ENCODE peak calls at places on chromosomes 16 and 17, in ten cellular contexts. One of them, this sample, is unnamed.

GRCh38 chr16:31414706-31415105 is 13.5 kb downstream of the COX6A2 start:
- DNase-seq in iris pigment epithelial cell: no peak
- DNase-seq in stimulated activated CD4-positive, alpha-beta T cell treated with anti-CD3 and anti-CD28 coated beads, Interleukin-2, amount 100 ng/mL, for 48 hours: no peak
- DNase-seq in EL: no peak
- DNase-seq in activated naive CD4-positive, alpha-beta T cell treated with anti-CD3 and anti-CD28 coated beads, Interleukin-2, amount 50 U/mL, for 16 hours: no peak
- DNase-seq in GM04503: no peak
- DNase-seq in PC-9: no peak
- DNase-seq in RCC 7860: no peak
- DNase-seq in left cardiac atrium: no peak
- DNase-seq in anterior cingulate cortex: no peak
- DNase-seq in this sample: no peak

GRCh38 chr17:41814195-41814594 is 1.4 kb downstream of the FKBP10 start:
- DNase-seq in stimulated activated CD4-positive, alpha-beta T cell treated with anti-CD3 and anti-CD28 coated beads, Interleukin-2, amount 100 ng/mL, for 48 hours: no peak
- DNase-seq in iris pigment epithelial cell: peak
- DNase-seq in activated naive CD4-positive, alpha-beta T cell treated with anti-CD3 and anti-CD28 coated beads, Interleukin-2, amount 50 U/mL, for 16 hours: no peak
- DNase-seq in EL: peak
- DNase-seq in RCC 7860: peak
- DNase-seq in anterior cingulate cortex: no peak
- DNase-seq in PC-9: no peak
- DNase-seq in left cardiac atrium: no peak
- DNase-seq in GM04503: no peak
- DNase-seq in this sample: no peak

GRCh38 chr16:31438414-31438813 is 4.2 kb downstream of the ZNF843 start:
- DNase-seq in activated naive CD4-positive, alpha-beta T cell treated with anti-CD3 and anti-CD28 coated beads, Interleukin-2, amount 50 U/mL, for 16 hours: no peak
- DNase-seq in anterior cingulate cortex: no peak
- DNase-seq in RCC 7860: no peak
- DNase-seq in PC-9: no peak
- DNase-seq in GM04503: no peak
- DNase-seq in iris pigment epithelial cell: no peak
- DNase-seq in stimulated activated CD4-positive, alpha-beta T cell treated with anti-CD3 and anti-CD28 coated beads, Interleukin-2, amount 100 ng/mL, for 48 hours: no peak
- DNase-seq in EL: no peak
- DNase-seq in left cardiac atrium: no peak
- DNase-seq in this sample: no peak

GRCh38 chr16:69894675-69895074 is 56.5 kb upstream of the CLEC18A start:
- DNase-seq in GM04503: no peak
- DNase-seq in iris pigment epithelial cell: no peak
- DNase-seq in left cardiac atrium: no peak
- DNase-seq in RCC 7860: no peak
- DNase-seq in stimulated activated CD4-positive, alpha-beta T cell treated with anti-CD3 and anti-CD28 coated beads, Interleukin-2, amount 100 ng/mL, for 48 hours: no peak
- DNase-seq in EL: no peak
- DNase-seq in anterior cingulate cortex: peak
- DNase-seq in PC-9: no peak
- DNase-seq in activated naive CD4-positive, alpha-beta T cell treated with anti-CD3 and anti-CD28 coated beads, Interleukin-2, amount 50 U/mL, for 16 hours: no peak
- DNase-seq in this sample: no peak

GRCh38 chr17:73304971-73305786 is 6.6 kb downstream of the CDC42EP4 start:
- DNase-seq in stimulated activated CD4-positive, alpha-beta T cell treated with anti-CD3 and anti-CD28 coated beads, Interleukin-2, amount 100 ng/mL, for 48 hours: no peak
- DNase-seq in activated naive CD4-positive, alpha-beta T cell treated with anti-CD3 and anti-CD28 coated beads, Interleukin-2, amount 50 U/mL, for 16 hours: no peak
- DNase-seq in PC-9: peak
- DNase-seq in RCC 7860: peak
- DNase-seq in left cardiac atrium: peak
- DNase-seq in EL: peak
- DNase-seq in GM04503: peak
- DNase-seq in iris pigment epithelial cell: peak
- DNase-seq in anterior cingulate cortex: no peak
- DNase-seq in this sample: no peak

GRCh38 chr16:72043058-72043457 is 11.2 kb upstream of the HP start:
- DNase-seq in activated naive CD4-positive, alpha-beta T cell treated with anti-CD3 and anti-CD28 coated beads, Interleukin-2, amount 50 U/mL, for 16 hours: no peak
- DNase-seq in iris pigment epithelial cell: no peak
- DNase-seq in anterior cingulate cortex: no peak
- DNase-seq in GM04503: no peak
- DNase-seq in left cardiac atrium: no peak
- DNase-seq in RCC 7860: no peak
- DNase-seq in stimulated activated CD4-positive, alpha-beta T cell treated with anti-CD3 and anti-CD28 coated beads, Interleukin-2, amount 100 ng/mL, for 48 hours: no peak
- DNase-seq in EL: no peak
- DNase-seq in PC-9: no peak
- DNase-seq in this sample: no peak

GRCh38 chr17:81961554-81962498 is 839 bp upstream of the NOTUM start:
- DNase-seq in anterior cingulate cortex: no peak
- DNase-seq in left cardiac atrium: no peak
- DNase-seq in EL: no peak
- DNase-seq in GM04503: no peak
- DNase-seq in iris pigment epithelial cell: no peak
- DNase-seq in activated naive CD4-positive, alpha-beta T cell treated with anti-CD3 and anti-CD28 coated beads, Interleukin-2, amount 50 U/mL, for 16 hours: no peak
- DNase-seq in RCC 7860: no peak
- DNase-seq in stimulated activated CD4-positive, alpha-beta T cell treated with anti-CD3 and anti-CD28 coated beads, Interleukin-2, amount 100 ng/mL, for 48 hours: no peak
- DNase-seq in PC-9: no peak
- DNase-seq in this sample: peak

GRCh38 chr16:64150193-64150592 is 971.7 kb downstream of the CDH11 start:
- DNase-seq in stimulated activated CD4-positive, alpha-beta T cell treated with anti-CD3 and anti-CD28 coated beads, Interleukin-2, amount 100 ng/mL, for 48 hours: no peak
- DNase-seq in activated naive CD4-positive, alpha-beta T cell treated with anti-CD3 and anti-CD28 coated beads, Interleukin-2, amount 50 U/mL, for 16 hours: no peak
- DNase-seq in RCC 7860: no peak
- DNase-seq in PC-9: no peak
- DNase-seq in anterior cingulate cortex: no peak
- DNase-seq in EL: no peak
- DNase-seq in left cardiac atrium: no peak
- DNase-seq in GM04503: no peak
- DNase-seq in iris pigment epithelial cell: peak
- DNase-seq in this sample: no peak

GRCh38 chr16:1044515-1045362 is 27.8 kb upstream of the SSTR5 start:
- DNase-seq in EL: no peak
- DNase-seq in activated naive CD4-positive, alpha-beta T cell treated with anti-CD3 and anti-CD28 coated beads, Interleukin-2, amount 50 U/mL, for 16 hours: no peak
- DNase-seq in RCC 7860: no peak
- DNase-seq in iris pigment epithelial cell: no peak
- DNase-seq in left cardiac atrium: no peak
- DNase-seq in anterior cingulate cortex: no peak
- DNase-seq in PC-9: no peak
- DNase-seq in GM04503: no peak
- DNase-seq in stimulated activated CD4-positive, alpha-beta T cell treated with anti-CD3 and anti-CD28 coated beads, Interleukin-2, amount 100 ng/mL, for 48 hours: no peak
- DNase-seq in this sample: no peak

GRCh38 chr17:7834554-7834890 is 505 bp downstream of the KDM6B start:
- DNase-seq in stimulated activated CD4-positive, alpha-beta T cell treated with anti-CD3 and anti-CD28 coated beads, Interleukin-2, amount 100 ng/mL, for 48 hours: no peak
- DNase-seq in anterior cingulate cortex: no peak
- DNase-seq in EL: no peak
- DNase-seq in GM04503: no peak
- DNase-seq in left cardiac atrium: peak
- DNase-seq in RCC 7860: no peak
- DNase-seq in PC-9: no peak
- DNase-seq in iris pigment epithelial cell: peak
- DNase-seq in activated naive CD4-positive, alpha-beta T cell treated with anti-CD3 and anti-CD28 coated beads, Interleukin-2, amount 50 U/mL, for 16 hours: no peak
- DNase-seq in this sample: no peak

GRCh38 chr16:15461376-15461775 is 27.0 kb downstream of the BMERB1 start:
- DNase-seq in activated naive CD4-positive, alpha-beta T cell treated with anti-CD3 and anti-CD28 coated beads, Interleukin-2, amount 50 U/mL, for 16 hours: no peak
- DNase-seq in EL: no peak
- DNase-seq in iris pigment epithelial cell: no peak
- DNase-seq in stimulated activated CD4-positive, alpha-beta T cell treated with anti-CD3 and anti-CD28 coated beads, Interleukin-2, amount 100 ng/mL, for 48 hours: no peak
- DNase-seq in anterior cingulate cortex: no peak
- DNase-seq in GM04503: no peak
- DNase-seq in left cardiac atrium: no peak
- DNase-seq in RCC 7860: no peak
- DNase-seq in PC-9: no peak
- DNase-seq in this sample: no peak

GRCh38 chr17:56808503-56808902 is 25.2 kb downstream of the C17orf67 start:
- DNase-seq in left cardiac atrium: no peak
- DNase-seq in EL: no peak
- DNase-seq in activated naive CD4-positive, alpha-beta T cell treated with anti-CD3 and anti-CD28 coated beads, Interleukin-2, amount 50 U/mL, for 16 hours: no peak
- DNase-seq in anterior cingulate cortex: no peak
- DNase-seq in iris pigment epithelial cell: no peak
- DNase-seq in PC-9: no peak
- DNase-seq in stimulated activated CD4-positive, alpha-beta T cell treated with anti-CD3 and anti-CD28 coated beads, Interleukin-2, amount 100 ng/mL, for 48 hours: no peak
- DNase-seq in GM04503: no peak
- DNase-seq in RCC 7860: no peak
- DNase-seq in this sample: no peak

GRCh38 chr16:84554627-84555328 is 50.3 kb upstream of the MEAK7 start:
- DNase-seq in activated naive CD4-positive, alpha-beta T cell treated with anti-CD3 and anti-CD28 coated beads, Interleukin-2, amount 50 U/mL, for 16 hours: no peak
- DNase-seq in PC-9: no peak
- DNase-seq in GM04503: no peak
- DNase-seq in left cardiac atrium: no peak
- DNase-seq in EL: no peak
- DNase-seq in RCC 7860: no peak
- DNase-seq in anterior cingulate cortex: no peak
- DNase-seq in iris pigment epithelial cell: no peak
- DNase-seq in stimulated activated CD4-positive, alpha-beta T cell treated with anti-CD3 and anti-CD28 coated beads, Interleukin-2, amount 100 ng/mL, for 48 hours: no peak
- DNase-seq in this sample: no peak

GRCh38 chr17:14011740-14012405 is 57.4 kb upstream of the COX10 start:
- DNase-seq in PC-9: no peak
- DNase-seq in stimulated activated CD4-positive, alpha-beta T cell treated with anti-CD3 and anti-CD28 coated beads, Interleukin-2, amount 100 ng/mL, for 48 hours: no peak
- DNase-seq in iris pigment epithelial cell: no peak
- DNase-seq in RCC 7860: no peak
- DNase-seq in anterior cingulate cortex: no peak
- DNase-seq in EL: no peak
- DNase-seq in activated naive CD4-positive, alpha-beta T cell treated with anti-CD3 and anti-CD28 coated beads, Interleukin-2, amount 50 U/mL, for 16 hours: no peak
- DNase-seq in left cardiac atrium: no peak
- DNase-seq in GM04503: no peak
- DNase-seq in this sample: no peak

GRCh38 chr17:78128616-78129384 is at the start of gene TMC6:
- DNase-seq in EL: peak
- DNase-seq in left cardiac atrium: peak
- DNase-seq in PC-9: peak
- DNase-seq in iris pigment epithelial cell: no peak
- DNase-seq in RCC 7860: no peak
- DNase-seq in activated naive CD4-positive, alpha-beta T cell treated with anti-CD3 and anti-CD28 coated beads, Interleukin-2, amount 50 U/mL, for 16 hours: peak
- DNase-seq in anterior cingulate cortex: peak
- DNase-seq in GM04503: no peak
- DNase-seq in stimulated activated CD4-positive, alpha-beta T cell treated with anti-CD3 and anti-CD28 coated beads, Interleukin-2, amount 100 ng/mL, for 48 hours: peak
- DNase-seq in this sample: no peak

GRCh38 chr17:28974451-28974850 is 23.1 kb upstream of the PHF12 start:
- DNase-seq in stimulated activated CD4-positive, alpha-beta T cell treated with anti-CD3 and anti-CD28 coated beads, Interleukin-2, amount 100 ng/mL, for 48 hours: no peak
- DNase-seq in GM04503: no peak
- DNase-seq in iris pigment epithelial cell: no peak
- DNase-seq in RCC 7860: no peak
- DNase-seq in PC-9: no peak
- DNase-seq in activated naive CD4-positive, alpha-beta T cell treated with anti-CD3 and anti-CD28 coated beads, Interleukin-2, amount 50 U/mL, for 16 hours: no peak
- DNase-seq in anterior cingulate cortex: no peak
- DNase-seq in EL: no peak
- DNase-seq in left cardiac atrium: no peak
- DNase-seq in this sample: no peak

GRCh38 chr16:12667909-12668308 is 135.8 kb downstream of the CPPED1 start:
- DNase-seq in anterior cingulate cortex: no peak
- DNase-seq in iris pigment epithelial cell: no peak
- DNase-seq in stimulated activated CD4-positive, alpha-beta T cell treated with anti-CD3 and anti-CD28 coated beads, Interleukin-2, amount 100 ng/mL, for 48 hours: no peak
- DNase-seq in RCC 7860: no peak
- DNase-seq in PC-9: no peak
- DNase-seq in activated naive CD4-positive, alpha-beta T cell treated with anti-CD3 and anti-CD28 coated beads, Interleukin-2, amount 50 U/mL, for 16 hours: no peak
- DNase-seq in left cardiac atrium: no peak
- DNase-seq in GM04503: no peak
- DNase-seq in EL: no peak
- DNase-seq in this sample: no peak

GRCh38 chr17:6711681-6712057 is 1.5 kb downstream of the SLC13A5 start:
- DNase-seq in activated naive CD4-positive, alpha-beta T cell treated with anti-CD3 and anti-CD28 coated beads, Interleukin-2, amount 50 U/mL, for 16 hours: no peak
- DNase-seq in left cardiac atrium: no peak
- DNase-seq in stimulated activated CD4-positive, alpha-beta T cell treated with anti-CD3 and anti-CD28 coated beads, Interleukin-2, amount 100 ng/mL, for 48 hours: no peak
- DNase-seq in PC-9: no peak
- DNase-seq in GM04503: no peak
- DNase-seq in RCC 7860: no peak
- DNase-seq in iris pigment epithelial cell: no peak
- DNase-seq in EL: no peak
- DNase-seq in anterior cingulate cortex: no peak
- DNase-seq in this sample: no peak

GRCh38 chr16:67653131-67654068 is 6.7 kb downstream of the ACD start:
- DNase-seq in GM04503: no peak
- DNase-seq in activated naive CD4-positive, alpha-beta T cell treated with anti-CD3 and anti-CD28 coated beads, Interleukin-2, amount 50 U/mL, for 16 hours: no peak
- DNase-seq in RCC 7860: peak
- DNase-seq in stimulated activated CD4-positive, alpha-beta T cell treated with anti-CD3 and anti-CD28 coated beads, Interleukin-2, amount 100 ng/mL, for 48 hours: no peak
- DNase-seq in anterior cingulate cortex: peak
- DNase-seq in PC-9: no peak
- DNase-seq in iris pigment epithelial cell: no peak
- DNase-seq in left cardiac atrium: no peak
- DNase-seq in EL: peak
- DNase-seq in this sample: peak

GRCh38 chr17:62882284-62882683 is 74.2 kb upstream of the MARCHF10 start:
- DNase-seq in EL: no peak
- DNase-seq in anterior cingulate cortex: no peak
- DNase-seq in activated naive CD4-positive, alpha-beta T cell treated with anti-CD3 and anti-CD28 coated beads, Interleukin-2, amount 50 U/mL, for 16 hours: no peak
- DNase-seq in GM04503: no peak
- DNase-seq in PC-9: no peak
- DNase-seq in left cardiac atrium: no peak
- DNase-seq in stimulated activated CD4-positive, alpha-beta T cell treated with anti-CD3 and anti-CD28 coated beads, Interleukin-2, amount 100 ng/mL, for 48 hours: no peak
- DNase-seq in RCC 7860: no peak
- DNase-seq in iris pigment epithelial cell: no peak
- DNase-seq in this sample: no peak

GRCh38 chr17:64773836-64774761 is 112.0 kb upstream of the SMURF2 start:
- DNase-seq in activated naive CD4-positive, alpha-beta T cell treated with anti-CD3 and anti-CD28 coated beads, Interleukin-2, amount 50 U/mL, for 16 hours: no peak
- DNase-seq in stimulated activated CD4-positive, alpha-beta T cell treated with anti-CD3 and anti-CD28 coated beads, Interleukin-2, amount 100 ng/mL, for 48 hours: no peak
- DNase-seq in EL: peak
- DNase-seq in iris pigment epithelial cell: peak
- DNase-seq in GM04503: no peak
- DNase-seq in anterior cingulate cortex: no peak
- DNase-seq in RCC 7860: peak
- DNase-seq in left cardiac atrium: peak
- DNase-seq in PC-9: peak
- DNase-seq in this sample: peak

GRCh38 chr16:19116711-19117449 is 3.1 kb downstream of the ITPRIPL2 start:
- DNase-seq in activated naive CD4-positive, alpha-beta T cell treated with anti-CD3 and anti-CD28 coated beads, Interleukin-2, amount 50 U/mL, for 16 hours: no peak
- DNase-seq in PC-9: peak
- DNase-seq in iris pigment epithelial cell: peak
- DNase-seq in stimulated activated CD4-positive, alpha-beta T cell treated with anti-CD3 and anti-CD28 coated beads, Interleukin-2, amount 100 ng/mL, for 48 hours: no peak
- DNase-seq in GM04503: no peak
- DNase-seq in EL: no peak
- DNase-seq in anterior cingulate cortex: no peak
- DNase-seq in RCC 7860: no peak
- DNase-seq in left cardiac atrium: no peak
- DNase-seq in this sample: no peak

GRCh38 chr16:21996923-21997692 is 3.8 kb downstream of the PDZD9 start:
- DNase-seq in GM04503: no peak
- DNase-seq in RCC 7860: no peak
- DNase-seq in PC-9: no peak
- DNase-seq in left cardiac atrium: no peak
- DNase-seq in stimulated activated CD4-positive, alpha-beta T cell treated with anti-CD3 and anti-CD28 coated beads, Interleukin-2, amount 100 ng/mL, for 48 hours: no peak
- DNase-seq in EL: no peak
- DNase-seq in activated naive CD4-positive, alpha-beta T cell treated with anti-CD3 and anti-CD28 coated beads, Interleukin-2, amount 50 U/mL, for 16 hours: no peak
- DNase-seq in anterior cingulate cortex: no peak
- DNase-seq in iris pigment epithelial cell: no peak
- DNase-seq in this sample: no peak

GRCh38 chr17:80649672-80650338 is 105.2 kb downstream of the RPTOR start:
- DNase-seq in PC-9: no peak
- DNase-seq in iris pigment epithelial cell: peak
- DNase-seq in stimulated activated CD4-positive, alpha-beta T cell treated with anti-CD3 and anti-CD28 coated beads, Interleukin-2, amount 100 ng/mL, for 48 hours: peak
- DNase-seq in EL: peak
- DNase-seq in anterior cingulate cortex: no peak
- DNase-seq in left cardiac atrium: peak
- DNase-seq in RCC 7860: peak
- DNase-seq in GM04503: peak
- DNase-seq in activated naive CD4-positive, alpha-beta T cell treated with anti-CD3 and anti-CD28 coated beads, Interleukin-2, amount 50 U/mL, for 16 hours: peak
- DNase-seq in this sample: peak

GRCh38 chr17:57045868-57046671 is 39.0 kb upstream of the AKAP1 start:
- DNase-seq in stimulated activated CD4-positive, alpha-beta T cell treated with anti-CD3 and anti-CD28 coated beads, Interleukin-2, amount 100 ng/mL, for 48 hours: peak
- DNase-seq in left cardiac atrium: peak
- DNase-seq in PC-9: no peak
- DNase-seq in iris pigment epithelial cell: no peak
- DNase-seq in RCC 7860: no peak
- DNase-seq in GM04503: no peak
- DNase-seq in EL: peak
- DNase-seq in activated naive CD4-positive, alpha-beta T cell treated with anti-CD3 and anti-CD28 coated beads, Interleukin-2, amount 50 U/mL, for 16 hours: peak
- DNase-seq in anterior cingulate cortex: no peak
- DNase-seq in this sample: peak

GRCh38 chr17:66950886-66951604 is 13.5 kb upstream of the CACNG4 start:
- DNase-seq in EL: no peak
- DNase-seq in RCC 7860: peak
- DNase-seq in GM04503: no peak
- DNase-seq in anterior cingulate cortex: no peak
- DNase-seq in iris pigment epithelial cell: no peak
- DNase-seq in left cardiac atrium: no peak
- DNase-seq in activated naive CD4-positive, alpha-beta T cell treated with anti-CD3 and anti-CD28 coated beads, Interleukin-2, amount 50 U/mL, for 16 hours: no peak
- DNase-seq in PC-9: no peak
- DNase-seq in stimulated activated CD4-positive, alpha-beta T cell treated with anti-CD3 and anti-CD28 coated beads, Interleukin-2, amount 100 ng/mL, for 48 hours: no peak
- DNase-seq in this sample: no peak

GRCh38 chr17:80981062-80981902 is 10.4 kb upstream of the CHMP6 start:
- DNase-seq in iris pigment epithelial cell: no peak
- DNase-seq in PC-9: no peak
- DNase-seq in EL: no peak
- DNase-seq in left cardiac atrium: no peak
- DNase-seq in GM04503: no peak
- DNase-seq in activated naive CD4-positive, alpha-beta T cell treated with anti-CD3 and anti-CD28 coated beads, Interleukin-2, amount 50 U/mL, for 16 hours: peak
- DNase-seq in anterior cingulate cortex: no peak
- DNase-seq in RCC 7860: no peak
- DNase-seq in stimulated activated CD4-positive, alpha-beta T cell treated with anti-CD3 and anti-CD28 coated beads, Interleukin-2, amount 100 ng/mL, for 48 hours: peak
- DNase-seq in this sample: peak

GRCh38 chr16:27444015-27444414 is 42.0 kb downstream of the IL21R start:
- DNase-seq in stimulated activated CD4-positive, alpha-beta T cell treated with anti-CD3 and anti-CD28 coated beads, Interleukin-2, amount 100 ng/mL, for 48 hours: no peak
- DNase-seq in activated naive CD4-positive, alpha-beta T cell treated with anti-CD3 and anti-CD28 coated beads, Interleukin-2, amount 50 U/mL, for 16 hours: no peak
- DNase-seq in GM04503: peak
- DNase-seq in iris pigment epithelial cell: peak
- DNase-seq in EL: peak
- DNase-seq in PC-9: no peak
- DNase-seq in RCC 7860: peak
- DNase-seq in anterior cingulate cortex: no peak
- DNase-seq in left cardiac atrium: no peak
- DNase-seq in this sample: no peak